ENCODE peak calls at places on chromosomes 1 and 21, in nine cellular contexts. One of them, this sample, is unnamed. For H3K36me3 and H3K27me3, the result is how much of the 10 kb centered on the place peaks cover.

GRCh38 chr1:248918126-248918525 is 12.1 kb downstream of the PGBD2 start:
- DNase-seq in MG63: peak
- DNase-seq in adrenal gland: no peak
- DNase-seq in esophagus squamous epithelium: no peak
- DNase-seq in effector memory CD4-positive, alpha-beta T cell: no peak
- DNase-seq in IMR-90: no peak
- DNase-seq in right atrium auricular region: no peak
- DNase-seq in GM23338: no peak
- DNase-seq in left ventricle myocardium inferior: no peak
- DNase-seq in this sample: no peak

GRCh38 chr1:200228081-200228480 is 181.8 kb downstream of the ZNF281 start:
- DNase-seq in right atrium auricular region: no peak
- DNase-seq in esophagus squamous epithelium: no peak
- DNase-seq in GM23338: no peak
- DNase-seq in effector memory CD4-positive, alpha-beta T cell: no peak
- DNase-seq in adrenal gland: no peak
- DNase-seq in IMR-90: no peak
- DNase-seq in MG63: no peak
- DNase-seq in left ventricle myocardium inferior: no peak
- DNase-seq in this sample: no peak

GRCh38 chr1:11787251-11787803 is 18.4 kb downstream of the MTHFR start:
- DNase-seq in adrenal gland: peak
- DNase-seq in right atrium auricular region: peak
- DNase-seq in MG63: no peak
- DNase-seq in esophagus squamous epithelium: no peak
- DNase-seq in IMR-90: peak
- DNase-seq in left ventricle myocardium inferior: peak
- DNase-seq in effector memory CD4-positive, alpha-beta T cell: no peak
- DNase-seq in GM23338: peak
- DNase-seq in this sample: no peak

GRCh38 chr21:28910280-28910887 is 82.3 kb downstream of the LTN1 start:
- DNase-seq in left ventricle myocardium inferior: no peak
- DNase-seq in adrenal gland: no peak
- DNase-seq in MG63: no peak
- DNase-seq in IMR-90: no peak
- DNase-seq in right atrium auricular region: no peak
- DNase-seq in effector memory CD4-positive, alpha-beta T cell: no peak
- DNase-seq in GM23338: no peak
- DNase-seq in esophagus squamous epithelium: no peak
- DNase-seq in this sample: no peak

GRCh38 chr1:224482619-224483018 is 48.0 kb upstream of the WDR26 start:
- DNase-seq in left ventricle myocardium inferior: no peak
- DNase-seq in right atrium auricular region: no peak
- DNase-seq in effector memory CD4-positive, alpha-beta T cell: no peak
- DNase-seq in adrenal gland: no peak
- DNase-seq in GM23338: no peak
- DNase-seq in esophagus squamous epithelium: no peak
- DNase-seq in MG63: no peak
- DNase-seq in IMR-90: no peak
- DNase-seq in this sample: no peak

GRCh38 chr1:190001187-190001586 is 476.5 kb downstream of the BRINP3 start:
- DNase-seq in right atrium auricular region: no peak
- DNase-seq in IMR-90: peak
- DNase-seq in adrenal gland: no peak
- DNase-seq in MG63: no peak
- DNase-seq in esophagus squamous epithelium: no peak
- DNase-seq in left ventricle myocardium inferior: no peak
- DNase-seq in GM23338: no peak
- DNase-seq in effector memory CD4-positive, alpha-beta T cell: no peak
- DNase-seq in this sample: no peak

GRCh38 chr1:207848234-207848633 is 62.7 kb downstream of the CD34 start:
- DNase-seq in right atrium auricular region: peak
- DNase-seq in effector memory CD4-positive, alpha-beta T cell: no peak
- DNase-seq in GM23338: no peak
- DNase-seq in IMR-90: peak
- DNase-seq in left ventricle myocardium inferior: peak
- DNase-seq in adrenal gland: peak
- DNase-seq in MG63: peak
- DNase-seq in esophagus squamous epithelium: peak
- DNase-seq in this sample: peak

GRCh38 chr1:176174108-176174507 is 33.0 kb downstream of the COP1 start:
- DNase-seq in MG63: no peak
- DNase-seq in left ventricle myocardium inferior: no peak
- DNase-seq in right atrium auricular region: no peak
- DNase-seq in esophagus squamous epithelium: no peak
- DNase-seq in adrenal gland: no peak
- DNase-seq in IMR-90: peak
- DNase-seq in effector memory CD4-positive, alpha-beta T cell: no peak
- DNase-seq in GM23338: no peak
- DNase-seq in this sample: no peak

GRCh38 chr1:230423261-230423660 is 2.9 kb downstream of the PGBD5 start:
- DNase-seq in right atrium auricular region: no peak
- DNase-seq in adrenal gland: no peak
- DNase-seq in MG63: no peak
- DNase-seq in left ventricle myocardium inferior: no peak
- DNase-seq in IMR-90: no peak
- DNase-seq in GM23338: peak
- DNase-seq in esophagus squamous epithelium: no peak
- DNase-seq in effector memory CD4-positive, alpha-beta T cell: no peak
- DNase-seq in this sample: no peak

GRCh38 chr21:35206141-35207125 is 157.3 kb upstream of the RUNX1 start:
- DNase-seq in GM23338: no peak
- DNase-seq in adrenal gland: no peak
- DNase-seq in left ventricle myocardium inferior: no peak
- DNase-seq in IMR-90: peak
- DNase-seq in esophagus squamous epithelium: no peak
- DNase-seq in effector memory CD4-positive, alpha-beta T cell: no peak
- DNase-seq in right atrium auricular region: no peak
- DNase-seq in MG63: no peak
- DNase-seq in this sample: no peak

GRCh38 chr1:20361805-20362381 is 71.2 kb downstream of the VWA5B1 start:
- DNase-seq in adrenal gland: peak
- DNase-seq in esophagus squamous epithelium: no peak
- DNase-seq in left ventricle myocardium inferior: peak
- DNase-seq in effector memory CD4-positive, alpha-beta T cell: no peak
- DNase-seq in right atrium auricular region: no peak
- DNase-seq in IMR-90: peak
- DNase-seq in MG63: peak
- DNase-seq in GM23338: peak
- DNase-seq in this sample: no peak

GRCh38 chr1:240804475-240804874 is 192.5 kb upstream of the GREM2 start:
- DNase-seq in GM23338: peak
- DNase-seq in adrenal gland: no peak
- DNase-seq in IMR-90: peak
- DNase-seq in effector memory CD4-positive, alpha-beta T cell: no peak
- DNase-seq in left ventricle myocardium inferior: no peak
- DNase-seq in esophagus squamous epithelium: no peak
- DNase-seq in right atrium auricular region: no peak
- DNase-seq in MG63: peak
- DNase-seq in this sample: no peak

GRCh38 chr1:148289647-148290046 is 137.6 kb upstream of the NBPF11 start:
- DNase-seq in left ventricle myocardium inferior: no peak
- DNase-seq in IMR-90: no peak
- DNase-seq in MG63: no peak
- DNase-seq in effector memory CD4-positive, alpha-beta T cell: no peak
- DNase-seq in adrenal gland: no peak
- DNase-seq in esophagus squamous epithelium: no peak
- DNase-seq in GM23338: no peak
- DNase-seq in right atrium auricular region: no peak
- DNase-seq in this sample: no peak

GRCh38 chr1:15275921-15276683 is 29.1 kb downstream of the FHAD1 start:
- DNase-seq in effector memory CD4-positive, alpha-beta T cell: no peak
- DNase-seq in MG63: no peak
- DNase-seq in GM23338: no peak
- DNase-seq in adrenal gland: no peak
- DNase-seq in IMR-90: no peak
- DNase-seq in left ventricle myocardium inferior: no peak
- DNase-seq in right atrium auricular region: peak
- DNase-seq in esophagus squamous epithelium: no peak
- DNase-seq in this sample: no peak

GRCh38 chr1:80973101-80973500 is 827.6 kb upstream of the ADGRL2 start:
- DNase-seq in right atrium auricular region: no peak
- DNase-seq in left ventricle myocardium inferior: no peak
- DNase-seq in GM23338: no peak
- DNase-seq in IMR-90: no peak
- DNase-seq in effector memory CD4-positive, alpha-beta T cell: no peak
- DNase-seq in adrenal gland: no peak
- DNase-seq in MG63: no peak
- DNase-seq in esophagus squamous epithelium: no peak
- DNase-seq in this sample: no peak

GRCh38 chr1:8540266-8540926 is 222.5 kb downstream of the SLC45A1 start:
- DNase-seq in adrenal gland: no peak
- DNase-seq in right atrium auricular region: no peak
- DNase-seq in GM23338: no peak
- DNase-seq in IMR-90: peak
- DNase-seq in esophagus squamous epithelium: no peak
- DNase-seq in effector memory CD4-positive, alpha-beta T cell: no peak
- DNase-seq in left ventricle myocardium inferior: no peak
- DNase-seq in MG63: no peak
- DNase-seq in this sample: peak

GRCh38 chr1:246583448-246584185 is 17.4 kb downstream of the CNST start:
- DNase-seq in MG63: peak
- DNase-seq in left ventricle myocardium inferior: no peak
- DNase-seq in effector memory CD4-positive, alpha-beta T cell: no peak
- DNase-seq in right atrium auricular region: peak
- DNase-seq in adrenal gland: peak
- DNase-seq in IMR-90: no peak
- DNase-seq in esophagus squamous epithelium: no peak
- DNase-seq in GM23338: no peak
- DNase-seq in this sample: no peak

GRCh38 chr1:204447220-204447619 is 35.6 kb upstream of the PPP1R15B start:
- DNase-seq in right atrium auricular region: no peak
- DNase-seq in GM23338: no peak
- DNase-seq in left ventricle myocardium inferior: no peak
- DNase-seq in esophagus squamous epithelium: no peak
- DNase-seq in adrenal gland: no peak
- DNase-seq in effector memory CD4-positive, alpha-beta T cell: no peak
- DNase-seq in IMR-90: no peak
- DNase-seq in MG63: no peak
- DNase-seq in this sample: no peak

GRCh38 chr1:156547982-156548381 is 24.4 kb downstream of the IQGAP3 start:
- DNase-seq in esophagus squamous epithelium: no peak
- DNase-seq in adrenal gland: no peak
- DNase-seq in MG63: no peak
- DNase-seq in right atrium auricular region: no peak
- DNase-seq in IMR-90: no peak
- DNase-seq in left ventricle myocardium inferior: no peak
- DNase-seq in GM23338: no peak
- DNase-seq in effector memory CD4-positive, alpha-beta T cell: no peak
- DNase-seq in this sample: no peak
- H3K36me3 ChIP-seq in esophagus squamous epithelium: under half
- H3K36me3 ChIP-seq in adrenal gland: under half
- H3K36me3 ChIP-seq in MG63: half or more
- H3K36me3 ChIP-seq in right atrium auricular region: under half
- H3K36me3 ChIP-seq in IMR-90: under half
- H3K36me3 ChIP-seq in left ventricle myocardium inferior: under half
- H3K36me3 ChIP-seq in GM23338: under half
- H3K36me3 ChIP-seq in effector memory CD4-positive, alpha-beta T cell: under half
- H3K36me3 ChIP-seq in this sample: under half

DNA sequence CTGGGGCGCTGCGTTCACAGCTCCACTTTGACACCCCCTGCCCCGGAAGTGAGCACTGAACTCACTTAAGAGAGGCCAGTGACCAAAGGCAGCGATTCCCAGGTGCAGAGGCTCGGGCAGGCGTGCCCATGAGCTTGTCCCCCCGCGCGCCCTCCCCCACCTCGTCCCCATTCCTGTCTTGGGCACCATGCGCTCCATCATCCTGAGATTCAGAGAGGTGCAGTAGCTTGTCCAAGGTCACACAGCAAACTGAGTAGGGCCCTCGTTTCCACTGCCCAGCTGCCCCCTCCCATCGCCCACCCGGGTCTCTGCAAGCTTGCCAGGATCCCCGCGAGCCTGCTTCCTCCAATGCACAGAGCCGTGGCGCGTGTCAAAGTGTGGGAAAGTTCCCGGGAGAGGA is 68.0 kb downstream of the SYT2 start:
- DNase-seq in adrenal gland: no peak
- DNase-seq in GM23338: no peak
- DNase-seq in right atrium auricular region: no peak
- DNase-seq in esophagus squamous epithelium: no peak
- DNase-seq in left ventricle myocardium inferior: no peak
- DNase-seq in IMR-90: no peak
- DNase-seq in effector memory CD4-positive, alpha-beta T cell: no peak
- DNase-seq in MG63: no peak
- DNase-seq in this sample: no peak
- H3K27me3 ChIP-seq in adrenal gland: under half
- H3K27me3 ChIP-seq in GM23338: half or more
- H3K27me3 ChIP-seq in right atrium auricular region: under half
- H3K27me3 ChIP-seq in esophagus squamous epithelium: under half
- H3K27me3 ChIP-seq in left ventricle myocardium inferior: half or more
- H3K27me3 ChIP-seq in IMR-90: half or more
- H3K27me3 ChIP-seq in effector memory CD4-positive, alpha-beta T cell: under half
- H3K27me3 ChIP-seq in MG63: under half
- H3K27me3 ChIP-seq in this sample: under half

GRCh38 chr1:236160540-236161127 is 18.3 kb downstream of the GPR137B start:
- DNase-seq in effector memory CD4-positive, alpha-beta T cell: no peak
- DNase-seq in adrenal gland: no peak
- DNase-seq in right atrium auricular region: no peak
- DNase-seq in left ventricle myocardium inferior: no peak
- DNase-seq in GM23338: no peak
- DNase-seq in IMR-90: no peak
- DNase-seq in esophagus squamous epithelium: no peak
- DNase-seq in MG63: no peak
- DNase-seq in this sample: no peak
- H3K4me3 ChIP-seq in effector memory CD4-positive, alpha-beta T cell: no peak
- H3K4me3 ChIP-seq in adrenal gland: no peak
- H3K4me3 ChIP-seq in right atrium auricular region: no peak
- H3K4me3 ChIP-seq in left ventricle myocardium inferior: no peak
- H3K4me3 ChIP-seq in GM23338: no peak
- H3K4me3 ChIP-seq in IMR-90: no peak
- H3K4me3 ChIP-seq in esophagus squamous epithelium: no peak
- H3K4me3 ChIP-seq in MG63: no peak
- H3K4me3 ChIP-seq in this sample: no peak

GRCh38 chr1:93362237-93362636 is 16.5 kb downstream of the DR1 start:
- DNase-seq in IMR-90: no peak
- DNase-seq in left ventricle myocardium inferior: no peak
- DNase-seq in MG63: no peak
- DNase-seq in GM23338: no peak
- DNase-seq in esophagus squamous epithelium: no peak
- DNase-seq in right atrium auricular region: no peak
- DNase-seq in effector memory CD4-positive, alpha-beta T cell: no peak
- DNase-seq in adrenal gland: no peak
- DNase-seq in this sample: no peak
- H3K36me3 ChIP-seq in IMR-90: under half
- H3K36me3 ChIP-seq in left ventricle myocardium inferior: half or more
- H3K36me3 ChIP-seq in MG63: half or more
- H3K36me3 ChIP-seq in GM23338: under half
- H3K36me3 ChIP-seq in esophagus squamous epithelium: under half
- H3K36me3 ChIP-seq in right atrium auricular region: under half
- H3K36me3 ChIP-seq in effector memory CD4-positive, alpha-beta T cell: under half
- H3K36me3 ChIP-seq in adrenal gland: under half
- H3K36me3 ChIP-seq in this sample: half or more